ENCODE peak calls at places on chromosomes 4 and X, in five cellular contexts. W is heart right ventricle; R is nephron progenitor cell; X is CD8-positive, alpha-beta T cell; N is stomach. D is an unnamed sample.

GRCh38 chr4:15601862-15602261 is 53.3 kb downstream of the FBXL5 start:
- DNase-seq in W (no peak), R (no peak), X (no peak), N (no peak), D (no peak)

GRCh38 chr4:83240379-83240875 is 44.2 kb downstream of the COQ2 start:
- DNase-seq in W (no peak), R (no peak), X (no peak), N (no peak), D (no peak)

GRCh38 chr4:7854697-7855370 is 84.8 kb downstream of the AFAP1 start:
- DNase-seq in W (no peak), R (no peak), X (peak; percentile 65), N (no peak), D (no peak)

GRCh38 chr4:148359769-148360168 is 82.4 kb downstream of the NR3C2 start:
- DNase-seq in W (no peak), R (no peak), X (no peak), N (no peak), D (no peak)

GRCh38 chr4:183987987-183988392 is 82.9 kb downstream of the STOX2 start:
- DNase-seq in W (peak; percentile 82), R (peak; percentile 22), X (no peak), N (peak; percentile 68), D (no peak)

GRCh38 chr4:113444386-113444785 is 317.2 kb downstream of the CAMK2D start:
- DNase-seq in W (no peak), R (no peak), X (no peak), N (no peak), D (no peak)

GRCh38 chr4:76690906-76691275 is 207.1 kb downstream of the SOWAHB start:
- DNase-seq in W (no peak), R (no peak), X (no peak), N (no peak), D (no peak)

GRCh38 chr4:175048111-175048784 is 130.1 kb downstream of the ADAM29 start:
- DNase-seq in W (no peak), R (no peak), X (no peak), N (no peak), D (no peak)

GRCh38 chr4:45662996-45663395 is 460.9 kb downstream of the GABRG1 start:
- DNase-seq in W (peak; percentile 68), R (no peak), X (no peak), N (peak; percentile 76), D (no peak)

GRCh38 chr4:110010797-110011196 is 98.1 kb downstream of the EGF start:
- DNase-seq in W (no peak), R (no peak), X (no peak), N (no peak), D (no peak)

GRCh38 chr4:88893961-88894360 is 163.0 kb downstream of the FAM13A start:
- DNase-seq in W (no peak), R (no peak), X (no peak), N (no peak), D (no peak)

GRCh38 chr4:44070843-44071242 is 377.8 kb downstream of the KCTD8 start:
- DNase-seq in W (no peak), R (no peak), X (no peak), N (no peak), D (no peak)

GRCh38 chr4:185115827-185116232 is 27.2 kb upstream of the SLC25A4 start:
- DNase-seq in W (peak; percentile 83), R (peak; percentile 59), X (no peak), N (peak; percentile 82), D (peak; percentile 52)

GRCh38 chr4:108060164-108060563 is 70.5 kb downstream of the HADH start:
- DNase-seq in W (no peak), R (no peak), X (no peak), N (no peak), D (no peak)

GRCh38 chr4:102633100-102633499 is 127.7 kb downstream of the MANBA start:
- DNase-seq in W (no peak), R (no peak), X (no peak), N (no peak), D (no peak)

GRCh38 chr4:8005033-8005808 is 65.6 kb upstream of the AFAP1 start:
- DNase-seq in W (no peak), R (no peak), X (no peak), N (no peak), D (no peak)

GRCh38 chr4:147638942-147639341 is 21.7 kb downstream of the TMEM184C start:
- DNase-seq in W (no peak), R (no peak), X (no peak), N (no peak), D (no peak)

GRCh38 chrX:19814778-19815177 is 72.6 kb downstream of the SH3KBP1 start:
- DNase-seq in W (no peak), R (no peak), X (no peak), N (no peak), D (no peak)

GRCh38 chr4:124037236-124037635 is 640.6 kb downstream of the SPRY1 start:
- DNase-seq in W (no peak), R (no peak), X (no peak), N (no peak), D (peak; percentile 35)

GRCh38 chr4:110533590-110533910 is 57.6 kb downstream of the ENPEP start:
- DNase-seq in W (no peak), R (no peak), X (no peak), N (no peak), D (no peak)

GRCh38 chrX:110086916-110087484 is 84.1 kb downstream of the TMEM164 start:
- DNase-seq in W (no peak), R (no peak), X (no peak), N (no peak), D (peak; percentile 47)

GRCh38 chr4:55507612-55508011 is 39.1 kb downstream of the CLOCK start:
- DNase-seq in W (no peak), R (no peak), X (no peak), N (no peak), D (no peak)

GRCh38 chrX:22373094-22373493 is 100.4 kb downstream of the CBLL2 start:
- DNase-seq in W (no peak), R (no peak), X (no peak), N (no peak), D (no peak)

GRCh38 chrX:41799661-41800060 is 75.7 kb downstream of the GPR82 start:
- DNase-seq in W (no peak), R (no peak), X (no peak), N (no peak), D (no peak)

GRCh38 chr4:161919442-161920220 is 244.2 kb downstream of the FSTL5 start:
- DNase-seq in W (no peak), R (no peak), X (no peak), N (no peak), D (no peak)

GRCh38 chr4:5051210-5051691 is at the start of gene STK32B:
- DNase-seq in W (peak; percentile 56), R (peak; percentile 77), X (no peak), N (peak; percentile 68), D (peak; percentile 67)

GRCh38 chr4:177692907-177693306 is 250.7 kb upstream of the AGA start:
- DNase-seq in W (no peak), R (no peak), X (no peak), N (no peak), D (no peak)

GRCh38 chr4:154491341-154491679 is 289 bp downstream of the DCHS2 start:
- DNase-seq in W (no peak), R (no peak), X (no peak), N (no peak), D (no peak)

GRCh38 chr4:5755679-5756078 is 44.7 kb downstream of the EVC start:
- DNase-seq in W (no peak), R (no peak), X (no peak), N (no peak), D (no peak)

GRCh38 chr4:106809083-106809482 is 227.0 kb downstream of the DKK2 start:
- DNase-seq in W (no peak), R (no peak), X (no peak), N (no peak), D (peak; percentile 34)
- TF ChIP-seq CTCF in W (peak; percentile 46), R (peak; percentile 19), X (no peak), N (no peak), D (peak; percentile 56)

DNA sequence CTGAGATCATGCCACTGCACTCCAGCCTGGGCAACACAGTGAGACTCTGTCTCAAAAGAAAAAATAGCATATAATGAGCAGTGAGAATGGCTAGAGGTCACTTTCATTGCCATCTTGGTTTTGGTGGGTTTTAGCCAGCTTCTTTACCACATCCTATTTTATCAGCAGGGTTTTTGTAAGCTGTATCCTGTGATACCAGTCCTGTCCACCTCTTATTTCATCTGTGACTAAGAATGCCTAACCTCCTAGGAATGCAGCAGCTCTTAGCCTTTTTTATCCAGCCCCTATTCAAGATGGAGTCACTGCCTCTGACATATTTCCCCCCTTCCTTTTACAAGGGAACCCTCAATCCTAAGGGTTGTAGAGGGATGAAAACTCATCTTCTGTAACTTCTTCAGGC is 26.1 kb upstream of the IGFBP7 start:
- DNase-seq in W (no peak), R (no peak), X (no peak), N (no peak), D (no peak)
- TF ChIP-seq CTCF in W (no peak), R (no peak), X (no peak), N (no peak), D (no peak)

GRCh38 chr4:86594559-86595425 is 677 bp downstream of the PTPN13 start:
- DNase-seq in W (peak; percentile 17), R (peak; percentile 43), X (no peak), N (peak; percentile 32), D (peak; percentile 93)
- TF ChIP-seq CTCF in W (peak; percentile 6), R (no peak), X (no peak), N (no peak), D (peak; percentile 30)

DNA sequence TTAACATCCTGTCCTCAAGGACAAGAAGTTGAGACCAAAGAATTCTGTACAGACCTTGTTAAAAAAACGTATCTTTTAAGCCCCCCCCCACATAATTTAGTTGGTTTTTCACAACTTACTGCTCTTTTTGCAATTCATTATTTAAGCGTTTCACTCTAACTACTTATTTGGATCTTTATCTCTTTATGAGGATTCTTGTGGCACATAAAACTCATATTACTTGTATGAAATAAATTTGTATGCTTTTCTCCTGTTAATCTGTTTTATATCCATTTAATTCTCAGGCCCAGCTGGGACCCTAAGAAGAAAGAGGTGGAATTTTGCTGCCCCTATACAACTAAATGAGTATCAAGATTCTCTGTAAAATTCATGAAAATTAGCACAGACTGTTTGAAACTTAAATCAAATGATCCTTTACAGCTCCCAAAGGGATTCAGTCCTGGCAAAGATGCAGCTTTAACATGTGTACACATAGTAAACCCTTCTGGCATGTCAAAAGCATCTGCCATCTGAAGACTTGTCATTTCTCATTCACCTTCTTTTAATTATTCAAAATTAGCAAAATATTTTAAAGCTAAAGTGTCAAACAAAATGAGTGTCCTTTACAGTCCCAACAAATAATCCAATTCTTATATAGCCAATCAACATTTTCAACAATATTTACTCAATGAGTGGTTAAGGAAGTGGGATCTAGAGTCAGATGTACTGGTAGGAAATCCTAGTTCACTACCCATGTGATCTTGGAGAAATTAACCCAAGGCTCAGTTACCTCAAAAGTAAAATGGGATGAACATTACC is 17.7 kb downstream of the ARAP2 start:
- DNase-seq in W (no peak), R (no peak), X (no peak), N (no peak), D (no peak)
- TF ChIP-seq CTCF in W (no peak), R (no peak), X (no peak), N (no peak), D (no peak)

GRCh38 chr4:99949034-99949998 is 759 bp downstream of the H2AZ1 start:
- DNase-seq in W (peak; percentile 90), R (peak; percentile 85), X (peak; percentile 88), N (peak; percentile 90), D (peak; percentile 83)
- TF ChIP-seq CTCF in W (peak; percentile 91), R (peak; percentile 68), X (peak; percentile 58), N (no peak), D (peak; percentile 85)

D was measured in AG09319.